ENCODE peak calls at places on chromosomes 11 and 22, in six cellular contexts. One of them, this sample, is unnamed.

GRCh38 chr11:110433393-110434333 is 3.9 kb downstream of the FDX1 start:
- DNase-seq in mammary epithelial cell: peak; percentile 25
- DNase-seq in adrenal gland: no peak
- DNase-seq in body of pancreas: no peak
- DNase-seq in prostate gland: no peak
- DNase-seq in transverse colon: no peak
- DNase-seq in this sample: no peak

GRCh38 chr11:64060861-64061444 is 25.2 kb downstream of the FLRT1 start:
- DNase-seq in body of pancreas: no peak
- DNase-seq in prostate gland: no peak
- DNase-seq in transverse colon: peak; percentile 29
- DNase-seq in adrenal gland: peak; percentile 31
- DNase-seq in mammary epithelial cell: no peak
- DNase-seq in this sample: peak; percentile 17

GRCh38 chr22:17443413-17444203 is 74.3 kb downstream of the CECR2 start:
- DNase-seq in adrenal gland: no peak
- DNase-seq in body of pancreas: no peak
- DNase-seq in transverse colon: no peak
- DNase-seq in prostate gland: no peak
- DNase-seq in mammary epithelial cell: no peak
- DNase-seq in this sample: no peak

GRCh38 chr11:2889399-2890273 is 4.1 kb upstream of the CDKN1C start:
- DNase-seq in prostate gland: no peak
- DNase-seq in transverse colon: no peak
- DNase-seq in mammary epithelial cell: no peak
- DNase-seq in adrenal gland: no peak
- DNase-seq in body of pancreas: peak; percentile 13
- DNase-seq in this sample: no peak

GRCh38 chr11:125300791-125301218 is 136.3 kb downstream of the PKNOX2 start:
- DNase-seq in adrenal gland: peak; percentile 44
- DNase-seq in body of pancreas: peak; percentile 36
- DNase-seq in transverse colon: no peak
- DNase-seq in mammary epithelial cell: peak; percentile 82
- DNase-seq in prostate gland: peak; percentile 41
- DNase-seq in this sample: peak; percentile 76

GRCh38 chr11:118342503-118343161 is at the start of gene CD3D:
- DNase-seq in body of pancreas: no peak
- DNase-seq in prostate gland: no peak
- DNase-seq in adrenal gland: no peak
- DNase-seq in transverse colon: no peak
- DNase-seq in mammary epithelial cell: no peak
- DNase-seq in this sample: no peak

GRCh38 chr11:91081440-91082088 is 858.7 kb upstream of the CHORDC1 start:
- DNase-seq in mammary epithelial cell: peak; percentile 73
- DNase-seq in adrenal gland: peak; percentile 33
- DNase-seq in prostate gland: no peak
- DNase-seq in body of pancreas: no peak
- DNase-seq in transverse colon: no peak
- DNase-seq in this sample: no peak

GRCh38 chr11:120707098-120707497 is 195.6 kb downstream of the GRIK4 start:
- DNase-seq in transverse colon: no peak
- DNase-seq in body of pancreas: no peak
- DNase-seq in adrenal gland: no peak
- DNase-seq in mammary epithelial cell: no peak
- DNase-seq in prostate gland: no peak
- DNase-seq in this sample: no peak

GRCh38 chr11:119422505-119423416 is at the start of gene THY1:
- DNase-seq in body of pancreas: no peak
- DNase-seq in prostate gland: no peak
- DNase-seq in transverse colon: no peak
- DNase-seq in mammary epithelial cell: no peak
- DNase-seq in adrenal gland: no peak
- DNase-seq in this sample: peak; percentile 56

GRCh38 chr22:18978506-18978905 is 42.4 kb upstream of the PRODH start:
- DNase-seq in transverse colon: no peak
- DNase-seq in body of pancreas: no peak
- DNase-seq in mammary epithelial cell: no peak
- DNase-seq in adrenal gland: no peak
- DNase-seq in prostate gland: no peak
- DNase-seq in this sample: no peak

GRCh38 chr11:96299155-96299883 is 43.7 kb downstream of the MAML2 start:
- DNase-seq in transverse colon: no peak
- DNase-seq in prostate gland: no peak
- DNase-seq in mammary epithelial cell: no peak
- DNase-seq in adrenal gland: no peak
- DNase-seq in body of pancreas: no peak
- DNase-seq in this sample: no peak

DNA sequence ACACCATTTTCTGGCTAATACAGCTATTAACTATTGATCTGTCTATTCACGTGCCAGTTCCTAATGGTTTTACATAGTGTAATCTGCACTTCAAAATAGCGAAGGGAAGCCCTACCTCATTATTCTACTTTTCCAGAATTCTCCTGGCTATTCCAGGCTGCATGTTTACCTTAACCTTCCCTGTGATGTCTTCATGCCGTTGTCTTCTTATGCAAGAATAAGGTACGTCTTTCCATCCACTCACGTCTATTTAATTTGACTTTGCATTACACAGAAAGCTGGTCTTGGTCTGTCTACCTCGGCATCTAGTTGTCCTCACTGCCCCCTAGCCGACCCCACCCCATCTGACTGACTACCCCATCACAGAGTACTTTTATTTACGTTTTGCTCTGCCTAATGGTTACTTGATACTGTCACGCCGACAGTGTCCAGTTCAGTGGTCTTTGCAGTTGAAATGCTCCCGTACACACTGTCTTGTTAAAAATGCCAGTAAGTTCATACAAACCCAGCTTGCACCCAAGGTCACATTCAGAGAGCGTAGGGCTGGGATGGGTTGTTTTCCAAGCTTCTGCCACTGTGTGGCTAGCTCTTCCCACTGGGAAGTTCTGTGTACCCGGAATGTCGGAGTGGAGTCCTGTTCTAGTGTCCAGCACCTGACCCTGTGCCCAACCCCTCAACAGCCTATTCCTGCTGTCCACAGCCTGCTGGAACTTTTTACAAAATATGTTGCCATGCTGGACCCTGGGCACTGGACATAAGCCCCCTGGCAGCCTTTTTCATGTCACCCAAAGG is 15.0 kb downstream of the NEAT1 start:
- DNase-seq in prostate gland: peak; percentile 33
- DNase-seq in transverse colon: peak; percentile 10
- DNase-seq in body of pancreas: no peak
- DNase-seq in adrenal gland: peak; percentile 56
- DNase-seq in mammary epithelial cell: no peak
- DNase-seq in this sample: no peak
- H3K36me3 ChIP-seq in prostate gland: no peaks in the 10 kb centered on the region
- H3K36me3 ChIP-seq in transverse colon: peaks cover 48% of the 10 kb centered on the region
- H3K36me3 ChIP-seq in body of pancreas: peaks cover 26% of the 10 kb centered on the region
- H3K36me3 ChIP-seq in adrenal gland: peaks cover 63% of the 10 kb centered on the region
- H3K36me3 ChIP-seq in mammary epithelial cell: peaks cover 40% of the 10 kb centered on the region
- H3K36me3 ChIP-seq in this sample: peaks cover 72% of the 10 kb centered on the region

GRCh38 chr11:7610393-7610792 is 62.9 kb downstream of the CYB5R2 start:
- DNase-seq in transverse colon: no peak
- DNase-seq in mammary epithelial cell: no peak
- DNase-seq in prostate gland: no peak
- DNase-seq in body of pancreas: no peak
- DNase-seq in adrenal gland: no peak
- DNase-seq in this sample: no peak
- H3K4me3 ChIP-seq in transverse colon: no peak overlapping the region
- H3K4me3 ChIP-seq in mammary epithelial cell: no peak overlapping the region
- H3K4me3 ChIP-seq in prostate gland: no peak overlapping the region
- H3K4me3 ChIP-seq in body of pancreas: no peak overlapping the region
- H3K4me3 ChIP-seq in adrenal gland: no peak overlapping the region
- H3K4me3 ChIP-seq in this sample: no peak overlapping the region

GRCh38 chr22:48796295-48797015 is 1031.2 kb downstream of the BRD1 start:
- DNase-seq in adrenal gland: no peak
- DNase-seq in prostate gland: no peak
- DNase-seq in body of pancreas: no peak
- DNase-seq in mammary epithelial cell: no peak
- DNase-seq in transverse colon: no peak
- DNase-seq in this sample: peak; percentile 49

GRCh38 chr22:48799227-48799970 is 1028.3 kb downstream of the BRD1 start:
- DNase-seq in body of pancreas: no peak
- DNase-seq in transverse colon: no peak
- DNase-seq in prostate gland: no peak
- DNase-seq in mammary epithelial cell: no peak
- DNase-seq in adrenal gland: no peak
- DNase-seq in this sample: no peak

GRCh38 chr22:48800036-48800885 is 1027.4 kb downstream of the BRD1 start:
- DNase-seq in transverse colon: no peak
- DNase-seq in prostate gland: no peak
- DNase-seq in adrenal gland: no peak
- DNase-seq in mammary epithelial cell: no peak
- DNase-seq in body of pancreas: no peak
- DNase-seq in this sample: no peak

GRCh38 chr22:48797731-48798130 is 1029.9 kb downstream of the BRD1 start:
- DNase-seq in body of pancreas: no peak
- DNase-seq in transverse colon: no peak
- DNase-seq in adrenal gland: no peak
- DNase-seq in prostate gland: no peak
- DNase-seq in mammary epithelial cell: no peak
- DNase-seq in this sample: no peak

DNA sequence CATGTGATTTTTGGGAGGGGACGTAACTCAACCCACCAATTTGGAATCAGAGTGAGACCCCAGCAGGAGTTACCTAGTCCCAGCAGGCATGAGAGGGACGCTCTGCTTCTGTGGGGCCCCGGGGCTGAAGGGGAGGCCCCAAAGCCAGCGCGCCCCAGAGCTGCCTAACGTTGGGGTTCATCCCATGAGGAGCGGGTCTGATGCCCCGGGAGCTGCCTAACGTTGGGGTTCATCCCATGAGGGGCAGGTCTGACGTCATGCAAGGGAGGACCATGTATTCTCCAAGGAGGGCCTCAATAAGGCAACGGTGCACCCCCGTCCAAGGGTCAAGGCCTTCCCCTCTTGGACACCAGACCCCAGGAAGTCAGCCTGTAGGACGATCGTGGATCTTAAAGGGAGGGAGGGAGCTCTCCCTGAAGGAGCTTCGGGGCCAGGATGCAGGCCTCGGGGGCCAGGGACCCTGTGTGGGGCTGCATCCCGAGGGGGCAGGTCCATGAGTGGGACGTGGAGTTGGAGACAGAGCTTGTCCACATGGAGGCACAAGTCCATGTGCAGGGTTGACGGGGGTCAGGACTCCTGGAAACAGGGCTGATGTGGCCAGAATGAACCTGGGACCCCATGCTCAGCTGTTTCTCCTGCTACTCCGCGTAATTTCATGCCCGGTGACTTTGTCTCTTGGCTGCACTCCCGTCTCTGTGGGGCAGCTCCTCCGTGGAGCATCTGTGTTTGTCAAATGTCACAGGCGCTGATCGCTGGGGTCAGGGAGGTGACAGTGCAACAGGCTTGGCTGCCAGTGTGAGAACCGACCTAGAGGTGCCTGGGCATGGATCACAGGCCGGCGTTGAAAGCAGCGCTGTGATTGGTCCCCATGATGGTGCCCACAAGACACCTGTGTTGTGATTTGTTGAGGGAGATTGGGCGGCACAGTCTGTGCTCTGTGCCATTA is 1029.1 kb downstream of the BRD1 start:
- DNase-seq in adrenal gland: no peak
- DNase-seq in mammary epithelial cell: no peak
- DNase-seq in transverse colon: no peak
- DNase-seq in body of pancreas: no peak
- DNase-seq in prostate gland: no peak
- DNase-seq in this sample: no peak
- H3K9me3 ChIP-seq in adrenal gland: no peaks in the 10 kb centered on the region
- H3K9me3 ChIP-seq in mammary epithelial cell: peaks cover 61% of the 10 kb centered on the region
- H3K9me3 ChIP-seq in transverse colon: no peaks in the 10 kb centered on the region
- H3K9me3 ChIP-seq in body of pancreas: no peaks in the 10 kb centered on the region
- H3K9me3 ChIP-seq in prostate gland: no peaks in the 10 kb centered on the region
- H3K9me3 ChIP-seq in this sample: no peaks in the 10 kb centered on the region

GRCh38 chr11:65865550-65866172 is 5.4 kb downstream of the MUS81 start:
- DNase-seq in mammary epithelial cell: no peak
- DNase-seq in body of pancreas: peak; percentile 11
- DNase-seq in transverse colon: no peak
- DNase-seq in adrenal gland: no peak
- DNase-seq in prostate gland: no peak
- DNase-seq in this sample: no peak

GRCh38 chr11:65862941-65863888 is 3.0 kb downstream of the MUS81 start:
- DNase-seq in mammary epithelial cell: no peak
- DNase-seq in body of pancreas: peak; percentile 12
- DNase-seq in prostate gland: no peak
- DNase-seq in transverse colon: no peak
- DNase-seq in adrenal gland: peak; percentile 31
- DNase-seq in this sample: peak; percentile 49

GRCh38 chr11:65864758-65865471 is 4.7 kb downstream of the MUS81 start:
- DNase-seq in prostate gland: no peak
- DNase-seq in body of pancreas: peak; percentile 10
- DNase-seq in adrenal gland: no peak
- DNase-seq in mammary epithelial cell: no peak
- DNase-seq in transverse colon: no peak
- DNase-seq in this sample: no peak

GRCh38 chr11:65862191-65862735 is 2.0 kb downstream of the MUS81 start:
- DNase-seq in adrenal gland: peak; percentile 31
- DNase-seq in mammary epithelial cell: no peak
- DNase-seq in prostate gland: no peak
- DNase-seq in transverse colon: no peak
- DNase-seq in body of pancreas: peak; percentile 14
- DNase-seq in this sample: no peak

DNA sequence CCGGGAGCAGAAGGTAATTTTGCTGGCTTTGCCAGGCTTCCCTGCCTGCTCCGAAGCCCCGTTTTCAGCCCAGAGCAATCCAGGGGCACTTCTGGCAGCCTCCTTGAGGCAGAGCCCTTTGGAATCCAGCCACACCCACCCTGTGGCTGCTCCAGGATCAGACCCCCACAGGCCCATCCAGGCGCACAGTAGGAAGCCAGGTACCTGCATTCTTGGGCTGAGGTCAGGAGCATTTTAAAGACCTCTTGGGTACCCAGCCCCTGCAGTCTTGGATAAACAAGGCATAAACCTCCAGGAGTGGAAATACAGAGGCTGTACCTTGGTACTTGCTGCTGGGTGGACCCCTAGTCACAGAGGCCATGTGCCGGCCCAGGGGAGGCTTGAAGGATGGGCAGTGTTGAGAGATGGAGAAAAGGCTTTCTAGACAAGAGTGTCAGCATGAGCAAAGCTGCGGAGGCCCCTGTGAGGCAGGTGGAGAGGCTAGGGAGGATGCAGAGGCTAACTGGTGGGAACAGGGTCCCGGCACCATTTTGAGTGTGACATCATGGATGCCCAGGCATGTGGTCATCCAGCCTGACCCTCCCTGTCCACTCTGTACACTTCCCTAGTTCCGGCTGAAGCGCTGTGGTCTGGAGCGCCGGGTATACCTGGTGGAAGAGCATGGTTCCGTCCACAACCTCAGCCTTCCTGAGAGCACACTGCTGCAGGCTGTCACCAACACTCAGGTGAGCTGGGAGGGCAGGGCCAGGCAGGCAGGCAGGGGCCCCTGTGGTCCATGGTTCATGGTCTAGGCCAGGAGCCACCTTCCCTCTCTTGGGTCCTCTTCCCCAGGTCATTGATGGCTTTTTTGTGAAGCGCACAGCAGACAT is 3.9 kb downstream of the MUS81 start:
- DNase-seq in body of pancreas: peak; percentile 10
- DNase-seq in prostate gland: no peak
- DNase-seq in adrenal gland: no peak
- DNase-seq in mammary epithelial cell: no peak
- DNase-seq in transverse colon: no peak
- DNase-seq in this sample: no peak
- H3K36me3 ChIP-seq in body of pancreas: peaks cover 20% of the 10 kb centered on the region
- H3K36me3 ChIP-seq in prostate gland: peaks cover 12% of the 10 kb centered on the region
- H3K36me3 ChIP-seq in adrenal gland: peaks cover 66% of the 10 kb centered on the region
- H3K36me3 ChIP-seq in mammary epithelial cell: peaks cover 11% of the 10 kb centered on the region
- H3K36me3 ChIP-seq in transverse colon: peaks cover 20% of the 10 kb centered on the region
- H3K36me3 ChIP-seq in this sample: peaks cover 76% of the 10 kb centered on the region

This sample was measured in MG63.